ENCODE peak calls at places on chromosomes 4 and X, in nine cellular contexts. N is astrocyte of the spinal cord; J is fibroblast of mammary gland; B is NCI-H345; R is immature natural killer cell; G is GM10248; F is activated naive CD4-positive, alpha-beta T cell treated with anti-CD3 and anti-CD28 coated beads, Interleukin-2, amount 10 ng/mL, durations not matched to agents 7 days and 5 days; O is fibroblast of pulmonary artery; Y is AG04449. M is an unnamed sample.

GRCh38 chrX:19697416-19697815 is 182.1 kb upstream of the MAP3K15 start:
- DNase-seq in J (peak), N (peak), B (no peak), R (no peak), G (no peak), F (no peak), Y (no peak), O (no peak), M (peak)

GRCh38 chrX:55486736-55487135 is 2.9 kb downstream of the USP51 start:
- DNase-seq in F (no peak), J (no peak), N (no peak), O (no peak), B (no peak), G (no peak), Y (no peak), R (no peak), M (peak)

GRCh38 chrX:9110808-9111207 is 76.9 kb upstream of the FAM9B start:
- DNase-seq in R (no peak), O (no peak), Y (no peak), B (peak), J (no peak), G (no peak), F (no peak), N (no peak), M (no peak)

GRCh38 chr4:71944956-71945355 is 86.8 kb upstream of the NPFFR2 start:
- DNase-seq in Y (no peak), G (no peak), J (peak), N (peak), R (no peak), B (no peak), O (peak), F (no peak), M (peak)

GRCh38 chrX:24619647-24620046 is 27.5 kb downstream of the PCYT1B start:
- DNase-seq in N (peak), F (no peak), Y (peak), J (peak), R (no peak), B (peak), G (no peak), O (peak), M (peak)

GRCh38 chr4:87390931-87391782 is at the start of gene HSD17B11:
- DNase-seq in Y (peak), F (peak), N (peak), O (peak), B (peak), G (peak), R (peak), J (peak), M (peak)

GRCh38 chrX:18173494-18174180 is 47.0 kb downstream of the BEND2 start:
- DNase-seq in R (no peak), N (no peak), B (peak), O (no peak), Y (no peak), G (no peak), F (no peak), J (no peak), M (no peak)

GRCh38 chrX:115393271-115393670 is 103.8 kb downstream of the LUZP4 start:
- DNase-seq in R (no peak), F (no peak), J (peak), Y (no peak), G (no peak), O (peak), N (peak), B (no peak), M (peak)

GRCh38 chr4:88938138-88938537 is 118.8 kb downstream of the FAM13A start:
- DNase-seq in G (no peak), Y (peak), N (peak), R (no peak), J (peak), F (no peak), B (no peak), O (peak), M (peak)

GRCh38 chrX:130916636-130917422 is 13.8 kb upstream of the ENOX2 start:
- DNase-seq in G (peak), B (peak), Y (no peak), J (peak), R (peak), O (peak), N (peak), F (peak), M (peak)